ENCODE peak calls at places on chromosomes 4 and X, in ten cellular contexts. I, P, W, N, A, O, Q, U, T and C are unnamed samples.

GRCh38 chr4:99723555-99724450 is 66.2 kb upstream of the C4orf54 start:
- DNase-seq in I (peak; percentile 31), O (peak; percentile 95), W (no peak), Q (peak; percentile 59), P (peak; percentile 88), U (peak; percentile 72), A (peak; percentile 61), T (peak; percentile 55), N (no peak), C (no peak)

GRCh38 chrX:12210196-12210815 is 72.0 kb downstream of the FRMPD4 start:
- DNase-seq in P (peak; percentile 78), Q (no peak), O (no peak), T (peak; percentile 5), W (no peak), A (no peak), N (no peak), I (no peak), U (no peak), C (no peak)

GRCh38 chr4:89723096-89723495 is 113.9 kb downstream of the SNCA start:
- DNase-seq in W (no peak), Q (no peak), N (no peak), T (no peak), I (no peak), O (no peak), P (no peak), A (no peak), U (no peak), C (no peak)

GRCh38 chr4:142960867-142961644 is 115.0 kb upstream of the INPP4B start:
- DNase-seq in U (no peak), T (no peak), I (no peak), A (no peak), O (no peak), Q (no peak), W (peak; percentile 18), P (no peak), N (no peak), C (no peak)

GRCh38 chr4:54687887-54688841 is 30.4 kb downstream of the KIT start:
- DNase-seq in A (peak; percentile 51), Q (no peak), P (peak; percentile 4), T (no peak), I (no peak), N (no peak), O (no peak), U (no peak), W (no peak), C (no peak)

GRCh38 chrX:39018526-39018925 is 217.3 kb downstream of the MID1IP1 start:
- DNase-seq in P (no peak), Q (no peak), O (peak; percentile 61), U (no peak), W (no peak), N (no peak), A (no peak), I (no peak), T (no peak), C (no peak)

GRCh38 chr4:140743194-140743931 is 12.8 kb downstream of the TBC1D9 start:
- DNase-seq in T (no peak), P (peak; percentile 57), A (peak; percentile 80), N (peak; percentile 18), O (peak; percentile 44), I (no peak), W (peak; percentile 21), U (no peak), Q (no peak), C (no peak)

GRCh38 chrX:74232859-74233258 is 71.1 kb upstream of the ZCCHC13 start:
- DNase-seq in Q (no peak), A (peak; percentile 74), I (no peak), T (no peak), O (no peak), N (no peak), U (no peak), P (peak; percentile 23), W (no peak), C (no peak)

GRCh38 chr4:105179539-105180401 is 33.1 kb downstream of the TET2 start:
- DNase-seq in I (no peak), N (no peak), O (peak; percentile 88), A (no peak), Q (no peak), W (no peak), U (no peak), P (peak; percentile 32), T (no peak), C (no peak)

GRCh38 chrX:84956304-84956703 is 47.4 kb upstream of the APOOL start:
- DNase-seq in P (no peak), T (no peak), A (no peak), Q (no peak), I (no peak), W (no peak), O (no peak), N (no peak), U (no peak), C (no peak)
- H3K27me3 ChIP-seq in P (no peaks in the 10 kb centered on the region), T (no peaks in the 10 kb centered on the region), A (no peaks in the 10 kb centered on the region), Q (no peaks in the 10 kb centered on the region), I (no peaks in the 10 kb centered on the region), W (no peaks in the 10 kb centered on the region), O (no peaks in the 10 kb centered on the region), N (no peaks in the 10 kb centered on the region), U (no peaks in the 10 kb centered on the region), C (no peaks in the 10 kb centered on the region)

GRCh38 chr4:158782539-158783360 is 13.9 kb downstream of the FNIP2 start:
- DNase-seq in U (no peak), O (peak; percentile 70), T (no peak), W (peak; percentile 17), A (no peak), I (no peak), N (no peak), Q (no peak), P (peak; percentile 61), C (no peak)
- H3K27ac ChIP-seq in U (peak overlapping the region; percentile 12), O (no peak overlapping the region), T (no peak overlapping the region), W (peak overlapping the region; percentile 94), A (no peak overlapping the region), I (peak overlapping the region; percentile 58), N (no peak overlapping the region), Q (peak overlapping the region; percentile 43), P (no peak overlapping the region), C (no peak overlapping the region)

DNA sequence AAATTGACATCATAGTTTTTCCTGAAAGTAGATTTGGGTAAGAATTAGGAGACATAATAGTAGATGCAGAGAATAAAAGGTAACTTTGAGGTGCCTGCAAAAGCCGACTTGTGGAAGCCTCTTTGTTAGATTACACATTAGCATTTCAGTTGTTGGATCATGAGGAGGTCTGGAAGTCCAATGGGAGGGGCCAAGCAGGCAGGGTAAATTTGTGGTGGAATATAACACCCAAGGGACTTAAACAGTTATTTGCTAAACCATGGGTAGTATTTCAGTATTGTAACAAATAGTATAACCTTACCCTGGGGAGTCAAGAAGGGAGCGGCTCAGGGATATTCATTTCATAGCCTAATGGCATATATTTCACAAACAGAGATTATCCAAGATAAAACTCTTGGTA is 810.7 kb upstream of the AMOT start:
- DNase-seq in P (no peak), I (no peak), W (no peak), U (no peak), Q (no peak), A (no peak), N (no peak), O (no peak), T (no peak), C (no peak)
- H3K27me3 ChIP-seq in P (no peaks in the 10 kb centered on the region), I (no peaks in the 10 kb centered on the region), W (no peaks in the 10 kb centered on the region), U (no peaks in the 10 kb centered on the region), Q (no peaks in the 10 kb centered on the region), A (no peaks in the 10 kb centered on the region), N (no peaks in the 10 kb centered on the region), O (no peaks in the 10 kb centered on the region), T (no peaks in the 10 kb centered on the region), C (no peaks in the 10 kb centered on the region)

GRCh38 chr4:86928400-86929255 is 6.2 kb upstream of the AFF1 start:
- DNase-seq in T (no peak), I (no peak), O (no peak), U (no peak), P (no peak), N (no peak), A (no peak), Q (no peak), W (no peak), C (no peak)
- H3K27ac ChIP-seq in T (no peak overlapping the region), I (peak overlapping the region; percentile 39), O (peak overlapping the region; percentile 33), U (no peak overlapping the region), P (peak overlapping the region; percentile 73), N (no peak overlapping the region), A (no peak overlapping the region), Q (peak overlapping the region; percentile 63), W (no peak overlapping the region), C (no peak overlapping the region)

DNA sequence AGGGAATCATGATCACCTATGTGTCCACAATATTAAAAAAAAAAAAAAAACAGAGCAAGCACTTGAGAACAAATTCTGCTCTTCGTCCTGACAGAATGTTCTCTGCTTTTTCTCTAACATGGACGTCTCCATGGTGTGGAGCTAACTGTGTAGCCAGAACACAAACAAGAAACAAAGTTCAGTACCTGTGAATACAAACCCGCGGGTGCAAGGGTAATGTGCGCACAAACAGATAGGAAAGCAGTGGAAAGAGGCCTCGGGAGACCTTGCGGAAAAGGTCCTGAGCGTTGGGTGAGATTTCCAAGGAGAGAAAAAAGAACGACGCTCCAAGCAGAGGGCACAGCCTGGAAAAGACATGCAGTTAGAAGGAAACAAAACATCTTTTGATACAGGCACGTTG is 92.0 kb upstream of the TBL1X start:
- DNase-seq in U (no peak), T (no peak), P (no peak), Q (no peak), A (no peak), N (no peak), W (no peak), O (no peak), I (no peak), C (no peak)
- H3K27me3 ChIP-seq in U (no peaks in the 10 kb centered on the region), T (no peaks in the 10 kb centered on the region), P (no peaks in the 10 kb centered on the region), Q (no peaks in the 10 kb centered on the region), A (no peaks in the 10 kb centered on the region), N (no peaks in the 10 kb centered on the region), W (no peaks in the 10 kb centered on the region), O (no peaks in the 10 kb centered on the region), I (no peaks in the 10 kb centered on the region), C (no peaks in the 10 kb centered on the region)

DNA sequence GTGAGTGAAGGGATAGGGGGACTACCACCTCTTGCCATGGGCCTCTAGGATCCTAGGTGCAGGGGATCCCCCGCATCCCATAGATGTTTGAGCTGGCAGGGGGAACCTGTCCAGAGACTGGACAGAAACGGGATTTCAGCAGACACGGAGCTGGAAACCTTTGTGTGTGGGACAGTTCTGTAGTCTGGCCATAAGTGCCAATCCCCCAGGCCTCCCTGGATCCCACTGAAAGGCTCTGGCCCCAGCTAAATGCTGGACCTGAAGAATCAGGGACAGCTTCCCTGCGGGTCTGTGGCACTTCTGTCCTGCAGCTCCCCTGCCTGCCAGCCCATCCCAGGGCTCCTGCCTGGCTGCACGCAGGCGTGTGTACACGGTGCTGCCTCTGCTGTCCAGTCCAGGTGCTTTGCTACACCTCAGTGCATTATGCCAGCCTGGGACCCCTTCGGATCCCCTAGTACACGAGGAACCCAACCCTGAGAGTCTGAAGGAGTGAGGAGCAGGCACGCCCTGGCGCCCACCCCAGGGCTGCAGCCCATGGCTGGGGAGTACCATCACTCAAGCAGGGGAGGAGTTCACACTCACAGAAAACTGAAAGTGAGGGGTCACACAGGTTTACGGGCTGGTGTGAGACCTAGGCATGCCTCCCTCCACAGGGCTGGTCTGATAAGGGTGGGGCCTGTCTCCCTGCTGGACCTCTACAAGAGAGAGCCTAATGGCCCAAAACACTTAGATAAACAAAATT is 703.0 kb downstream of the ARAP2 start:
- DNase-seq in I (no peak), O (no peak), A (no peak), P (no peak), W (no peak), Q (no peak), N (no peak), U (no peak), T (no peak), C (no peak)
- H3K27ac ChIP-seq in I (no peak overlapping the region), O (no peak overlapping the region), A (no peak overlapping the region), P (no peak overlapping the region), W (no peak overlapping the region), Q (no peak overlapping the region), N (no peak overlapping the region), U (no peak overlapping the region), T (no peak overlapping the region), C (no peak overlapping the region)